ENCODE peak calls at places on chromosomes 13 and 19, in four cellular contexts. K is H1, U is SK-N-SH, Q is HepG2. F is an unnamed sample.

GRCh38 chr19:12617646-12618045 is 6.9 kb downstream of the ZNF791 start:
- DNase-seq in K (no peak), U (no peak), Q (no peak), F (no peak)

GRCh38 chr13:50998326-50998725 is 88.7 kb downstream of the RNASEH2B start:
- DNase-seq in K (no peak), U (no peak), Q (no peak), F (no peak)

GRCh38 chr19:15177269-15178116 is 23.3 kb downstream of the NOTCH3 start:
- DNase-seq in K (peak), U (peak), Q (peak), F (no peak)

GRCh38 chr19:5484398-5485285 is 29.4 kb downstream of the ZNRF4 start:
- DNase-seq in K (no peak), U (peak), Q (peak), F (no peak)

GRCh38 chr13:111664696-111665095 is 344.3 kb downstream of the TEX29 start:
- DNase-seq in K (no peak), U (no peak), Q (no peak), F (no peak)

GRCh38 chr13:99916366-99917103 is 55.0 kb downstream of the ZIC5 start:
- DNase-seq in K (no peak), U (peak), Q (peak), F (peak)

GRCh38 chr13:89862691-89863036 is 1484.8 kb upstream of the MIR17HG start:
- DNase-seq in K (no peak), U (no peak), Q (no peak), F (no peak)

GRCh38 chr19:4390017-4390861 is 10.1 kb downstream of the SH3GL1 start:
- DNase-seq in K (peak), U (no peak), Q (no peak), F (no peak)

GRCh38 chr19:19461306-19461670 is 54.1 kb downstream of the TSSK6 start:
- DNase-seq in K (no peak), U (no peak), Q (no peak), F (no peak)

GRCh38 chr13:66972659-66973058 is 257.5 kb downstream of the PCDH9 start:
- DNase-seq in K (no peak), U (no peak), Q (no peak), F (no peak)

GRCh38 chr19:37007587-37008220 is 70.5 kb upstream of the ZNF420 start:
- DNase-seq in K (peak), U (peak), Q (no peak), F (no peak)

GRCh38 chr19:33005440-33005839 is 33.4 kb downstream of the FAAP24 start:
- DNase-seq in K (no peak), U (no peak), Q (no peak), F (no peak)

GRCh38 chr19:7904074-7905020 is 670 bp downstream of the MAP2K7 start:
- DNase-seq in K (no peak), U (peak), Q (no peak), F (peak)

GRCh38 chr13:40613192-40613818 is 53.1 kb downstream of the FOXO1 start:
- DNase-seq in K (no peak), U (no peak), Q (no peak), F (no peak)

GRCh38 chr13:102907886-102908515 is 62.2 kb downstream of the ERCC5 start:
- DNase-seq in K (no peak), U (no peak), Q (no peak), F (no peak)

GRCh38 chr13:64457976-64458375 is 2772.2 kb downstream of the PCDH9 start:
- DNase-seq in K (no peak), U (no peak), Q (no peak), F (no peak)
- TF ChIP-seq JUND in K (no peak), U (no peak), Q (no peak), F (no peak)

GRCh38 chr19:39709026-39709872 is 5.0 kb downstream of the LGALS14 start:
- DNase-seq in K (no peak), U (no peak), Q (no peak), F (peak)
- TF ChIP-seq JUND in K (no peak), U (no peak), Q (no peak), F (no peak)

GRCh38 chr13:98492335-98493034 is 84.4 kb downstream of the STK24 start:
- DNase-seq in K (no peak), U (no peak), Q (no peak), F (no peak)
- TF ChIP-seq JUND in K (no peak), U (no peak), Q (no peak), F (no peak)

DNA sequence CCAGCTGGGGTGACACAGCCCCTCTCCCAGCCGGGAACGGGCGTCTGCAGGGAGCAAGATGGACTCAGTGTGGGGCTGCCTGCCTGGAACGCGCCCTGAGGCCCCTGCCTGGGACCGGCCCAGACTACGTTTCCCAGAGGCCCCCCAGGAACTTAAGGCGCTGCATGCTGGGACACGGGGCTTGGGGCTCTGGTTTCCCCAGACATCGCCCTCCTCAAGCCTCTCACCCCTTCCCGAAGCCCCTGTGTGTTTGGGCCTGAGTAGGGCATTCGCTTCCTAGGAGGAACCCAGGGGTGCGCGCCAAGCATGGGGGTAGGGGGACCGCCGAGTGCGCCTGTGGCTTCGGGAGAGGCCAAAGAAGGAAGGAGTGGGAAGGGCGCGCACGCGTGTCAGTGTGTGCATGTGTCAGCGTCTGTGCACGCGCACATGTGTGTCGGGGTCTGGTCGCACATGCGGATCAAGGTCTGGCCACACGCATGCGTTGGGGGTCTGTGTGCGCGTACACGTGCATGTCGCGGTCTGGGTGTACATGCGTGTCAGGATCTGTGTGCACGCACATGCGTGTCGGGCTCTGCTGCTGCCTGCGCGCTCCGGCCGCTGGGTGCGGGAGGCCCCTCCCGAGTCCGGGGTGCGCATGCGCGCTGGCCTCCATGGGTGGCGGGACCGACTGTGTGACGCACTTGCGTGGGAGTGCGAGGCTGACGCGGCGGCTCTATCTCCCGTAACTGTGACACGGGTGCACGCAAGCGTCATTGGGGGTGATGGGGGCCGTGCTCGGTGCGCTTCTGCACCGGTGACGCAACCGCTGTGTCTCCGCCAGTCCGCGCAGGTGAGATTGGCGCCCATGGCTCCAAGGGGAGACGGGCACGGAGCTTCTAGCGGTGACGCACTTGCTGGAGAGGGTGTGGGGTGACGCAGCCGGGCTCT is 16.2 kb downstream of the ZNF331 start:
- DNase-seq in K (no peak), U (peak), Q (no peak), F (no peak)
- TF ChIP-seq JUND in K (no peak), U (no peak), Q (no peak), F (no peak)

F was measured in T47D.